ENCODE peak calls at places on chromosomes 3 and 15, in nine cellular contexts. One of them, this sample, is unnamed.

GRCh38 chr3:56547486-56547885 is 9.5 kb upstream of the CCDC66 start:
- DNase-seq in cardiac muscle cell: peak; percentile 4
- DNase-seq in NCI-H2171: peak; percentile 8
- DNase-seq in mucosa of gallbladder: no peak
- DNase-seq in NCI-H146: peak; percentile 23
- DNase-seq in HFF-Myc: no peak
- DNase-seq in naive thymus-derived CD8-positive, alpha-beta T cell: no peak
- DNase-seq in RPMI8226: no peak
- DNase-seq in bronchial epithelial cell: peak; percentile 10
- DNase-seq in this sample: no peak

GRCh38 chr15:96551196-96551595 is 220.7 kb downstream of the NR2F2 start:
- DNase-seq in NCI-H2171: no peak
- DNase-seq in HFF-Myc: no peak
- DNase-seq in naive thymus-derived CD8-positive, alpha-beta T cell: no peak
- DNase-seq in bronchial epithelial cell: peak; percentile 8
- DNase-seq in mucosa of gallbladder: no peak
- DNase-seq in NCI-H146: no peak
- DNase-seq in cardiac muscle cell: no peak
- DNase-seq in RPMI8226: no peak
- DNase-seq in this sample: no peak

GRCh38 chr3:66253790-66254620 is 33.2 kb downstream of the SLC25A26 start:
- DNase-seq in bronchial epithelial cell: peak; percentile 52
- DNase-seq in cardiac muscle cell: peak; percentile 64
- DNase-seq in NCI-H2171: no peak
- DNase-seq in HFF-Myc: peak; percentile 27
- DNase-seq in NCI-H146: no peak
- DNase-seq in RPMI8226: peak; percentile 27
- DNase-seq in naive thymus-derived CD8-positive, alpha-beta T cell: no peak
- DNase-seq in mucosa of gallbladder: no peak
- DNase-seq in this sample: no peak

GRCh38 chr15:66234798-66235197 is 18.8 kb downstream of the MEGF11 start:
- DNase-seq in HFF-Myc: no peak
- DNase-seq in naive thymus-derived CD8-positive, alpha-beta T cell: no peak
- DNase-seq in bronchial epithelial cell: no peak
- DNase-seq in NCI-H2171: no peak
- DNase-seq in RPMI8226: no peak
- DNase-seq in NCI-H146: no peak
- DNase-seq in mucosa of gallbladder: no peak
- DNase-seq in cardiac muscle cell: no peak
- DNase-seq in this sample: no peak

GRCh38 chr3:155442066-155442465 is 148.6 kb upstream of the STRIT1 start:
- DNase-seq in naive thymus-derived CD8-positive, alpha-beta T cell: no peak
- DNase-seq in cardiac muscle cell: no peak
- DNase-seq in RPMI8226: no peak
- DNase-seq in HFF-Myc: no peak
- DNase-seq in mucosa of gallbladder: no peak
- DNase-seq in NCI-H2171: no peak
- DNase-seq in NCI-H146: no peak
- DNase-seq in bronchial epithelial cell: no peak
- DNase-seq in this sample: no peak

GRCh38 chr3:187041362-187042061 is 97.8 kb downstream of the RPL39L start:
- DNase-seq in naive thymus-derived CD8-positive, alpha-beta T cell: peak; percentile 37
- DNase-seq in bronchial epithelial cell: peak; percentile 9
- DNase-seq in NCI-H146: no peak
- DNase-seq in HFF-Myc: no peak
- DNase-seq in NCI-H2171: no peak
- DNase-seq in RPMI8226: no peak
- DNase-seq in cardiac muscle cell: peak; percentile 84
- DNase-seq in mucosa of gallbladder: no peak
- DNase-seq in this sample: no peak

GRCh38 chr15:86066174-86066829 is 13.4 kb upstream of the AGBL1 start:
- DNase-seq in RPMI8226: no peak
- DNase-seq in bronchial epithelial cell: no peak
- DNase-seq in mucosa of gallbladder: no peak
- DNase-seq in NCI-H146: no peak
- DNase-seq in naive thymus-derived CD8-positive, alpha-beta T cell: no peak
- DNase-seq in NCI-H2171: no peak
- DNase-seq in HFF-Myc: no peak
- DNase-seq in cardiac muscle cell: no peak
- DNase-seq in this sample: no peak

GRCh38 chr15:68344600-68344999 is 67.1 kb downstream of the FEM1B start:
- DNase-seq in mucosa of gallbladder: no peak
- DNase-seq in cardiac muscle cell: no peak
- DNase-seq in NCI-H2171: no peak
- DNase-seq in bronchial epithelial cell: peak; percentile 64
- DNase-seq in RPMI8226: no peak
- DNase-seq in NCI-H146: no peak
- DNase-seq in naive thymus-derived CD8-positive, alpha-beta T cell: no peak
- DNase-seq in HFF-Myc: no peak
- DNase-seq in this sample: no peak

GRCh38 chr15:70579766-70580165 is 183.6 kb downstream of the UACA start:
- DNase-seq in bronchial epithelial cell: no peak
- DNase-seq in naive thymus-derived CD8-positive, alpha-beta T cell: no peak
- DNase-seq in NCI-H2171: no peak
- DNase-seq in HFF-Myc: no peak
- DNase-seq in cardiac muscle cell: no peak
- DNase-seq in mucosa of gallbladder: no peak
- DNase-seq in RPMI8226: no peak
- DNase-seq in NCI-H146: no peak
- DNase-seq in this sample: no peak

GRCh38 chr15:47301481-47301880 is 415.8 kb upstream of the SEMA6D start:
- DNase-seq in naive thymus-derived CD8-positive, alpha-beta T cell: no peak
- DNase-seq in HFF-Myc: no peak
- DNase-seq in RPMI8226: peak; percentile 77
- DNase-seq in bronchial epithelial cell: no peak
- DNase-seq in NCI-H2171: peak; percentile 8
- DNase-seq in NCI-H146: peak; percentile 89
- DNase-seq in mucosa of gallbladder: no peak
- DNase-seq in cardiac muscle cell: no peak
- DNase-seq in this sample: no peak

GRCh38 chr15:65410036-65410435 is 12.7 kb downstream of the IGDCC4 start:
- DNase-seq in bronchial epithelial cell: no peak
- DNase-seq in HFF-Myc: no peak
- DNase-seq in mucosa of gallbladder: no peak
- DNase-seq in cardiac muscle cell: no peak
- DNase-seq in RPMI8226: no peak
- DNase-seq in NCI-H2171: no peak
- DNase-seq in NCI-H146: no peak
- DNase-seq in naive thymus-derived CD8-positive, alpha-beta T cell: no peak
- DNase-seq in this sample: no peak

GRCh38 chr3:11570789-11571495 is 72.8 kb downstream of the VGLL4 start:
- DNase-seq in cardiac muscle cell: peak; percentile 26
- DNase-seq in NCI-H2171: no peak
- DNase-seq in HFF-Myc: no peak
- DNase-seq in naive thymus-derived CD8-positive, alpha-beta T cell: no peak
- DNase-seq in NCI-H146: no peak
- DNase-seq in RPMI8226: no peak
- DNase-seq in bronchial epithelial cell: peak; percentile 25
- DNase-seq in mucosa of gallbladder: no peak
- DNase-seq in this sample: no peak